ENCODE peak calls at places on chromosomes 4 and X, in seven cellular contexts. One of them, this sample, is unnamed.

GRCh38 chrX:47145408-47146120 is 543 bp downstream of the RBM10 start:
- DNase-seq in IMR-90: no peak
- DNase-seq in sciatic nerve: peak; percentile 52
- DNase-seq in putamen: no peak
- DNase-seq in neuronal stem cell: no peak
- DNase-seq in type B pancreatic cell: no peak
- DNase-seq in psoas muscle: no peak
- DNase-seq in this sample: no peak

GRCh38 chr4:81314196-81314896 is 99.3 kb upstream of the PRKG2 start:
- DNase-seq in IMR-90: peak; percentile 91
- DNase-seq in sciatic nerve: no peak
- DNase-seq in putamen: no peak
- DNase-seq in neuronal stem cell: no peak
- DNase-seq in type B pancreatic cell: no peak
- DNase-seq in psoas muscle: no peak
- DNase-seq in this sample: no peak

GRCh38 chr4:5921578-5921977 is 28.7 kb upstream of the CRMP1 start:
- DNase-seq in IMR-90: no peak
- DNase-seq in sciatic nerve: no peak
- DNase-seq in putamen: peak; percentile 64
- DNase-seq in neuronal stem cell: no peak
- DNase-seq in type B pancreatic cell: no peak
- DNase-seq in psoas muscle: no peak
- DNase-seq in this sample: no peak

GRCh38 chr4:73897380-73898136 is 28.4 kb downstream of the CXCL1 start:
- DNase-seq in IMR-90: peak; percentile 60
- DNase-seq in sciatic nerve: no peak
- DNase-seq in putamen: no peak
- DNase-seq in neuronal stem cell: no peak
- DNase-seq in type B pancreatic cell: no peak
- DNase-seq in psoas muscle: no peak
- DNase-seq in this sample: no peak

GRCh38 chr4:102580463-102580842 is 79.3 kb downstream of the NFKB1 start:
- DNase-seq in IMR-90: no peak
- DNase-seq in sciatic nerve: no peak
- DNase-seq in putamen: no peak
- DNase-seq in neuronal stem cell: no peak
- DNase-seq in type B pancreatic cell: no peak
- DNase-seq in psoas muscle: no peak
- DNase-seq in this sample: no peak

GRCh38 chrX:8235026-8235425 is 64.0 kb upstream of the VCX2 start:
- DNase-seq in IMR-90: no peak
- DNase-seq in sciatic nerve: no peak
- DNase-seq in putamen: no peak
- DNase-seq in neuronal stem cell: no peak
- DNase-seq in type B pancreatic cell: no peak
- DNase-seq in psoas muscle: no peak
- DNase-seq in this sample: no peak

GRCh38 chr4:147509386-147509785 is 28.5 kb downstream of the EDNRA start:
- DNase-seq in IMR-90: no peak
- DNase-seq in sciatic nerve: no peak
- DNase-seq in putamen: no peak
- DNase-seq in neuronal stem cell: no peak
- DNase-seq in type B pancreatic cell: no peak
- DNase-seq in psoas muscle: no peak
- DNase-seq in this sample: no peak

GRCh38 chr4:74158561-74159396 is 861 bp downstream of the MTHFD2L start:
- DNase-seq in IMR-90: peak; percentile 46
- DNase-seq in sciatic nerve: no peak
- DNase-seq in putamen: peak; percentile 20
- DNase-seq in neuronal stem cell: no peak
- DNase-seq in type B pancreatic cell: no peak
- DNase-seq in psoas muscle: no peak
- DNase-seq in this sample: no peak

GRCh38 chr4:185359767-185360446 is 35.8 kb downstream of the LRP2BP start:
- DNase-seq in IMR-90: peak; percentile 80
- DNase-seq in sciatic nerve: no peak
- DNase-seq in putamen: peak; percentile 36
- DNase-seq in neuronal stem cell: no peak
- DNase-seq in type B pancreatic cell: no peak
- DNase-seq in psoas muscle: no peak
- DNase-seq in this sample: no peak

GRCh38 chr4:184487503-184487902 is 13.2 kb upstream of the IRF2 start:
- DNase-seq in IMR-90: no peak
- DNase-seq in sciatic nerve: no peak
- DNase-seq in putamen: no peak
- DNase-seq in neuronal stem cell: no peak
- DNase-seq in type B pancreatic cell: no peak
- DNase-seq in psoas muscle: no peak
- DNase-seq in this sample: no peak

GRCh38 chrX:67544871-67545771 is 1.3 kb downstream of the AR start:
- DNase-seq in IMR-90: peak; percentile 22
- DNase-seq in sciatic nerve: peak; percentile 58
- DNase-seq in putamen: no peak
- DNase-seq in neuronal stem cell: peak; percentile 15
- DNase-seq in type B pancreatic cell: peak; percentile 63
- DNase-seq in psoas muscle: peak; percentile 39
- DNase-seq in this sample: peak; percentile 78

GRCh38 chr4:18106620-18107019 is 85.1 kb upstream of the LCORL start:
- DNase-seq in IMR-90: no peak
- DNase-seq in sciatic nerve: no peak
- DNase-seq in putamen: no peak
- DNase-seq in neuronal stem cell: no peak
- DNase-seq in type B pancreatic cell: no peak
- DNase-seq in psoas muscle: no peak
- DNase-seq in this sample: no peak

GRCh38 chr4:134388351-134388750 is 186.8 kb upstream of the PABPC4L start:
- DNase-seq in IMR-90: no peak
- DNase-seq in sciatic nerve: no peak
- DNase-seq in putamen: no peak
- DNase-seq in neuronal stem cell: no peak
- DNase-seq in type B pancreatic cell: no peak
- DNase-seq in psoas muscle: no peak
- DNase-seq in this sample: no peak

GRCh38 chrX:119407681-119408080 is 8.5 kb downstream of the SLC25A43 start:
- DNase-seq in IMR-90: peak; percentile 30
- DNase-seq in sciatic nerve: no peak
- DNase-seq in putamen: no peak
- DNase-seq in neuronal stem cell: no peak
- DNase-seq in type B pancreatic cell: no peak
- DNase-seq in psoas muscle: no peak
- DNase-seq in this sample: no peak

GRCh38 chrX:76172325-76172887 is 456 bp upstream of the PBDC1 start:
- DNase-seq in IMR-90: no peak
- DNase-seq in sciatic nerve: no peak
- DNase-seq in putamen: no peak
- DNase-seq in neuronal stem cell: peak; percentile 21
- DNase-seq in type B pancreatic cell: no peak
- DNase-seq in psoas muscle: no peak
- DNase-seq in this sample: no peak

GRCh38 chrX:10174810-10175209 is 18.0 kb downstream of the CLCN4 start:
- DNase-seq in IMR-90: peak; percentile 38
- DNase-seq in sciatic nerve: no peak
- DNase-seq in putamen: no peak
- DNase-seq in neuronal stem cell: no peak
- DNase-seq in type B pancreatic cell: no peak
- DNase-seq in psoas muscle: no peak
- DNase-seq in this sample: no peak

GRCh38 chr4:8428288-8429097 is 12.0 kb downstream of the ACOX3 start:
- DNase-seq in IMR-90: peak; percentile 80
- DNase-seq in sciatic nerve: peak; percentile 95
- DNase-seq in putamen: peak; percentile 85
- DNase-seq in neuronal stem cell: peak; percentile 91
- DNase-seq in type B pancreatic cell: peak; percentile 98
- DNase-seq in psoas muscle: peak; percentile 89
- DNase-seq in this sample: peak; percentile 90

GRCh38 chrX:119411959-119412358 is 12.8 kb downstream of the SLC25A43 start:
- DNase-seq in IMR-90: no peak
- DNase-seq in sciatic nerve: no peak
- DNase-seq in putamen: no peak
- DNase-seq in neuronal stem cell: no peak
- DNase-seq in type B pancreatic cell: no peak
- DNase-seq in psoas muscle: no peak
- DNase-seq in this sample: no peak

GRCh38 chr4:3792813-3793212 is 26.6 kb downstream of the ADRA2C start:
- DNase-seq in IMR-90: no peak
- DNase-seq in sciatic nerve: no peak
- DNase-seq in putamen: no peak
- DNase-seq in neuronal stem cell: no peak
- DNase-seq in type B pancreatic cell: no peak
- DNase-seq in psoas muscle: no peak
- DNase-seq in this sample: peak; percentile 12

GRCh38 chrX:141214216-141214615 is 28.1 kb downstream of the SPANXC start:
- DNase-seq in IMR-90: no peak
- DNase-seq in sciatic nerve: no peak
- DNase-seq in putamen: no peak
- DNase-seq in neuronal stem cell: no peak
- DNase-seq in type B pancreatic cell: no peak
- DNase-seq in psoas muscle: no peak
- DNase-seq in this sample: no peak

GRCh38 chr4:126530996-126531585 is 1101.7 kb upstream of the INTU start:
- DNase-seq in IMR-90: peak; percentile 2
- DNase-seq in sciatic nerve: no peak
- DNase-seq in putamen: no peak
- DNase-seq in neuronal stem cell: no peak
- DNase-seq in type B pancreatic cell: no peak
- DNase-seq in psoas muscle: no peak
- DNase-seq in this sample: no peak

GRCh38 chrX:37349131-37350033 is at the start of gene PRRG1:
- DNase-seq in IMR-90: peak; percentile 83
- DNase-seq in sciatic nerve: peak; percentile 86
- DNase-seq in putamen: peak; percentile 82
- DNase-seq in neuronal stem cell: peak; percentile 70
- DNase-seq in type B pancreatic cell: peak; percentile 77
- DNase-seq in psoas muscle: peak; percentile 74
- DNase-seq in this sample: peak; percentile 92

GRCh38 chr4:168942985-168943384 is 67.1 kb downstream of the CBR4 start:
- DNase-seq in IMR-90: no peak
- DNase-seq in sciatic nerve: no peak
- DNase-seq in putamen: no peak
- DNase-seq in neuronal stem cell: no peak
- DNase-seq in type B pancreatic cell: no peak
- DNase-seq in psoas muscle: no peak
- DNase-seq in this sample: no peak

GRCh38 chr4:144347116-144347515 is 206.6 kb upstream of the GYPA start:
- DNase-seq in IMR-90: no peak
- DNase-seq in sciatic nerve: no peak
- DNase-seq in putamen: peak; percentile 58
- DNase-seq in neuronal stem cell: no peak
- DNase-seq in type B pancreatic cell: no peak
- DNase-seq in psoas muscle: no peak
- DNase-seq in this sample: no peak

GRCh38 chr4:121375262-121375661 is 5.6 kb downstream of the QRFPR start:
- DNase-seq in IMR-90: no peak
- DNase-seq in sciatic nerve: no peak
- DNase-seq in putamen: no peak
- DNase-seq in neuronal stem cell: no peak
- DNase-seq in type B pancreatic cell: no peak
- DNase-seq in psoas muscle: no peak
- DNase-seq in this sample: no peak

GRCh38 chrX:37993857-37994619 is 12.3 kb upstream of the SYTL5 start:
- DNase-seq in IMR-90: no peak
- DNase-seq in sciatic nerve: no peak
- DNase-seq in putamen: no peak
- DNase-seq in neuronal stem cell: peak; percentile 47
- DNase-seq in type B pancreatic cell: no peak
- DNase-seq in psoas muscle: no peak
- DNase-seq in this sample: no peak

GRCh38 chr4:41331224-41331623 is 74.5 kb downstream of the UCHL1 start:
- DNase-seq in IMR-90: no peak
- DNase-seq in sciatic nerve: no peak
- DNase-seq in putamen: no peak
- DNase-seq in neuronal stem cell: no peak
- DNase-seq in type B pancreatic cell: no peak
- DNase-seq in psoas muscle: no peak
- DNase-seq in this sample: no peak

GRCh38 chrX:105375816-105376215 is 155.3 kb upstream of the TEX13A start:
- DNase-seq in IMR-90: no peak
- DNase-seq in sciatic nerve: no peak
- DNase-seq in putamen: no peak
- DNase-seq in neuronal stem cell: no peak
- DNase-seq in type B pancreatic cell: no peak
- DNase-seq in psoas muscle: no peak
- DNase-seq in this sample: no peak

GRCh38 chrX:5042563-5042962 is 1186.1 kb downstream of the NLGN4X start:
- DNase-seq in IMR-90: no peak
- DNase-seq in sciatic nerve: no peak
- DNase-seq in putamen: no peak
- DNase-seq in neuronal stem cell: no peak
- DNase-seq in type B pancreatic cell: no peak
- DNase-seq in psoas muscle: no peak
- DNase-seq in this sample: no peak

GRCh38 chr4:168119870-168120269 is 27.5 kb downstream of the ANXA10 start:
- DNase-seq in IMR-90: no peak
- DNase-seq in sciatic nerve: no peak
- DNase-seq in putamen: no peak
- DNase-seq in neuronal stem cell: no peak
- DNase-seq in type B pancreatic cell: no peak
- DNase-seq in psoas muscle: no peak
- DNase-seq in this sample: no peak

GRCh38 chrX:105820247-105820646 is 2.1 kb upstream of the NRK start:
- DNase-seq in IMR-90: no peak
- DNase-seq in sciatic nerve: no peak
- DNase-seq in putamen: no peak
- DNase-seq in neuronal stem cell: no peak
- DNase-seq in type B pancreatic cell: no peak
- DNase-seq in psoas muscle: no peak
- DNase-seq in this sample: no peak

GRCh38 chr4:96691496-96691895 is 851.6 kb downstream of the PDHA2 start:
- DNase-seq in IMR-90: no peak
- DNase-seq in sciatic nerve: no peak
- DNase-seq in putamen: no peak
- DNase-seq in neuronal stem cell: no peak
- DNase-seq in type B pancreatic cell: no peak
- DNase-seq in psoas muscle: no peak
- DNase-seq in this sample: no peak

GRCh38 chrX:47483310-47484268 is 567 bp upstream of the ZNF41 start:
- DNase-seq in IMR-90: peak; percentile 30
- DNase-seq in sciatic nerve: peak; percentile 60
- DNase-seq in putamen: no peak
- DNase-seq in neuronal stem cell: no peak
- DNase-seq in type B pancreatic cell: no peak
- DNase-seq in psoas muscle: peak; percentile 32
- DNase-seq in this sample: peak; percentile 48

GRCh38 chr4:84451546-84451945 is 47.5 kb downstream of the NKX6-1 start:
- DNase-seq in IMR-90: no peak
- DNase-seq in sciatic nerve: no peak
- DNase-seq in putamen: no peak
- DNase-seq in neuronal stem cell: no peak
- DNase-seq in type B pancreatic cell: no peak
- DNase-seq in psoas muscle: no peak
- DNase-seq in this sample: no peak

GRCh38 chr4:73438582-73439215 is 2.7 kb downstream of the AFP start:
- DNase-seq in IMR-90: no peak
- DNase-seq in sciatic nerve: no peak
- DNase-seq in putamen: no peak
- DNase-seq in neuronal stem cell: no peak
- DNase-seq in type B pancreatic cell: no peak
- DNase-seq in psoas muscle: no peak
- DNase-seq in this sample: no peak